ENCODE peak calls at places on chromosome 19, in five cellular contexts. P is iris pigment epithelial cell, U is NCI-H1105, N is uterus, G is GM10248. I is an unnamed sample.
A peak's percentile ranks its signal among the peaks of the same experiment; 100 is the strongest.

GRCh38 chr19:719636-720377 is 11.1 kb downstream of the PALM start:
- DNase-seq in G (no peak), P (no peak), U (no peak), N (no peak), I (peak; percentile 37)

GRCh38 chr19:46081928-46082727 is 41.3 kb upstream of the IGFL4 start:
- DNase-seq in G (peak; percentile 51), N (peak; percentile 30), P (peak; percentile 69), U (peak; percentile 45), I (peak; percentile 63)

GRCh38 chr19:13790354-13790753 is 4.9 kb upstream of the ZSWIM4 start:
- DNase-seq in U (no peak), N (no peak), G (no peak), P (peak; percentile 73), I (no peak)

GRCh38 chr19:17475541-17476115 is 5.3 kb downstream of the SLC27A1 start:
- DNase-seq in P (peak; percentile 53), N (no peak), G (no peak), U (no peak), I (no peak)

GRCh38 chr19:927044-927706 is 1.3 kb downstream of the ARID3A start:
- DNase-seq in G (no peak), N (peak; percentile 75), U (no peak), P (peak; percentile 62), I (peak; percentile 79)

GRCh38 chr19:4598712-4599111 is 39.2 kb upstream of the SEMA6B start:
- DNase-seq in N (no peak), U (no peak), G (no peak), P (no peak), I (no peak)

GRCh38 chr19:3275068-3275582 is 50.7 kb downstream of the CELF5 start:
- DNase-seq in U (peak; percentile 75), N (no peak), G (peak; percentile 78), P (no peak), I (peak; percentile 85)

GRCh38 chr19:4861147-4861546 is 6.3 kb downstream of the PLIN3 start:
- DNase-seq in U (peak; percentile 34), P (no peak), G (no peak), N (no peak), I (peak; percentile 2)

GRCh38 chr19:4057913-4058695 is 8.6 kb downstream of the ZBTB7A start:
- DNase-seq in N (peak; percentile 94), P (peak; percentile 89), G (no peak), U (no peak), I (no peak)

GRCh38 chr19:17441241-17442135 is 7.0 kb downstream of the TMEM221 start:
- DNase-seq in G (peak; percentile 37), P (peak; percentile 38), N (no peak), U (peak; percentile 13), I (peak; percentile 42)

GRCh38 chr19:54477650-54478049 is 4.6 kb upstream of the CDC42EP5 start:
- DNase-seq in G (no peak), U (no peak), P (no peak), N (no peak), I (no peak)

GRCh38 chr19:15671237-15671636 is 1.6 kb upstream of the CYP4F12 start:
- DNase-seq in G (no peak), P (no peak), U (no peak), N (no peak), I (no peak)

GRCh38 chr19:18995804-18996241 is 37.5 kb downstream of the SUGP2 start:
- DNase-seq in N (no peak), P (peak; percentile 88), G (peak; percentile 54), U (no peak), I (peak; percentile 45)

GRCh38 chr19:2394054-2394668 is 33.2 kb downstream of the TIMM13 start:
- DNase-seq in N (no peak), U (no peak), P (no peak), G (peak; percentile 77), I (peak; percentile 78)

GRCh38 chr19:50548191-50549058 is 19.8 kb downstream of the LRRC4B start:
- DNase-seq in P (no peak), G (no peak), N (no peak), U (no peak), I (no peak)

GRCh38 chr19:2081873-2082810 is 14.0 kb downstream of the MOB3A start:
- DNase-seq in G (peak; percentile 59), N (no peak), P (no peak), U (no peak), I (peak; percentile 69)

GRCh38 chr19:54133312-54133956 is 4.1 kb upstream of the CNOT3 start:
- DNase-seq in N (no peak), G (no peak), P (no peak), U (peak; percentile 68), I (no peak)

GRCh38 chr19:1774999-1775772 is 21.9 kb downstream of the ONECUT3 start:
- DNase-seq in N (no peak), P (peak; percentile 30), U (no peak), G (no peak), I (peak; percentile 57)

GRCh38 chr19:6071103-6071485 is 39.2 kb downstream of the RFX2 start:
- DNase-seq in N (no peak), G (no peak), P (peak; percentile 51), U (no peak), I (no peak)

GRCh38 chr19:14528419-14529253 is 758 bp upstream of the TECR start:
- DNase-seq in U (no peak), N (no peak), P (no peak), G (no peak), I (no peak)

GRCh38 chr19:31444931-31445330 is 95.7 kb upstream of the TSHZ3 start:
- DNase-seq in U (no peak), N (no peak), G (no peak), P (no peak), I (no peak)

GRCh38 chr19:1884719-1885334 is 469 bp downstream of the ABHD17A start:
- DNase-seq in P (no peak), U (no peak), N (no peak), G (no peak), I (no peak)

GRCh38 chr19:19033176-19033425 is 216 bp downstream of the SUGP2 start:
- DNase-seq in N (no peak), P (no peak), G (no peak), U (no peak), I (no peak)